ENCODE peak calls at places on chromosomes 6 and 20, in eight cellular contexts. H, F, X, K, Z, D, T and Q are unnamed samples.

GRCh38 chr6:119643866-119644265 is 294.3 kb upstream of the MAN1A1 start:
- DNase-seq in X (no peak), H (no peak), D (no peak), Z (no peak), F (no peak), K (no peak), T (no peak), Q (no peak)

GRCh38 chr20:63425846-63426485 is 46.5 kb downstream of the KCNQ2 start:
- DNase-seq in T (no peak), X (no peak), H (no peak), D (no peak), K (no peak), Z (no peak), F (no peak), Q (no peak)

GRCh38 chr6:106056738-106057390 is 29.3 kb upstream of the PRDM1 start:
- DNase-seq in X (peak; percentile 43), F (no peak), K (no peak), Z (no peak), D (no peak), T (no peak), H (no peak), Q (no peak)

GRCh38 chr6:146770965-146771735 is 172.4 kb downstream of the ADGB start:
- DNase-seq in K (no peak), H (no peak), F (peak; percentile 71), Z (no peak), D (no peak), X (no peak), T (no peak), Q (peak; percentile 54)

GRCh38 chr20:42483694-42484303 is 705.9 kb downstream of the PTPRT start:
- DNase-seq in H (no peak), K (peak; percentile 24), Z (peak; percentile 15), X (no peak), D (no peak), F (no peak), T (no peak), Q (no peak)

GRCh38 chr6:37965964-37966676 is 146.6 kb downstream of the ZFAND3 start:
- DNase-seq in T (no peak), K (no peak), D (no peak), F (no peak), Z (no peak), X (no peak), H (no peak), Q (no peak)

GRCh38 chr6:169832247-169832948 is 81.0 kb downstream of the ERMARD start:
- DNase-seq in X (peak; percentile 44), K (peak; percentile 55), F (no peak), Z (no peak), H (no peak), D (no peak), T (no peak), Q (peak; percentile 20)

GRCh38 chr6:108795122-108795521 is 53.1 kb upstream of the ARMC2 start:
- DNase-seq in X (no peak), Z (no peak), F (no peak), T (no peak), D (no peak), H (no peak), K (no peak), Q (no peak)

GRCh38 chr6:138107752-138108592 is 753 bp upstream of the PERP start:
- DNase-seq in Z (peak; percentile 63), T (peak; percentile 57), K (peak; percentile 53), H (no peak), D (peak; percentile 89), X (peak; percentile 70), F (no peak), Q (no peak)
- H3K27me3 ChIP-seq in Z (no peaks in the 10 kb centered on the region), T (no peaks in the 10 kb centered on the region), K (no peaks in the 10 kb centered on the region), H (no peaks in the 10 kb centered on the region), D (no peaks in the 10 kb centered on the region), X (peaks cover 21% of the 10 kb centered on the region), F (no peaks in the 10 kb centered on the region), Q (no peaks in the 10 kb centered on the region)

DNA sequence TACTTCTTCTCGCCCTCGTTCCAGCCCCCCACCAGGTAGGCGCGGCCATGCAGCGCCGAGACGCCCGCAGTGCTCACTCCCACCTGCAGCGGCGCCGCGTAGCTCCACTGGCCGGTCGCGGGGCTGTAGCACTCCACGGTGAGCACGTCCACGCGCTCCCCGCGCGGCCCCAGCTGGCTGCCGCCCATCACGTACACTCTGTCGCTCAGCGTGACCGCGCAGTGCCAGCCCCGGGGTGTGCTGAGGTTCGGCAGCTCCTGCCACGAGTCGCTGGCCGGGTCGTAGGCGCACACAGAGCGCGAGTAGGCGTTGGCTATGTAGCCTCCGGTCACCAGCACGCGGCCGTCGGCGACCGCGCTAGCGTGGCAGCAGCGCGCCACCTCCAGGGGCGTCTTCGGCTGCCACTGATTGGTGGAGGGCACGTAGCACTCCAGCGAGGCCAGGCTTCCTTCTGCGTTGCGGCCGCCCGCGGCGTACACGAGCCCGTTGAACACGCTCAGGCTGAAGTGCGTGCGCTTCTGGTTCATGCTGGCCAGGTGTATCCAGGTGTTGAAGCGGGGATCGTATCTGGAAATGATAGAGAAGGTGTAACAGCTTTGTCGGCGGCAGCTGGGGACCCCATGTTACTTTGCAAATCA is 13.7 kb downstream of the KLHL31 start:
- DNase-seq in X (peak; percentile 85), F (peak; percentile 86), Z (peak; percentile 73), H (peak; percentile 54), K (peak; percentile 81), T (peak; percentile 88), D (peak; percentile 93), Q (peak; percentile 67)
- TF ChIP-seq CTCF in X (peak; percentile 23), F (peak; percentile 29), Z (peak; percentile 14), H (peak; percentile 33), K (peak; percentile 31), T (peak; percentile 33), D (peak; percentile 79), Q (no peak)

DNA sequence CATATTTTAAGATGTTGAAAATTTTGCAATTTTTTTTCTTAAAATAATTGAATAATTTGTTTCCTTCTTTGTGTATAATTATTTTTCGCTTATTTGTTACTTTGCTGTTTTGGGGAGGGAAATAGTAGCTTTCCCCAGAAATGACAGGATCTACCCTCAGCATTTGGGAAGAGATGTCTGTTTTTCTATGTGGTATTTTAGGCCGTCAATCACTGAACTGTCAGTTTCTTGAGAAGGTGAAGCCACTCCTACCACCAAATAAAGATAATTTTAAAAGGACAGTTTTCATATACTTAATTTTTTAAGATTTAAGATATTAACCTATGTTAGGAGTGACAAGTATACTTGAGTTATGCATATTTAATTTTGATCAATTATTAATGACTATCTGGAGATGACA is 31.5 kb downstream of the TSBP1 start:
- DNase-seq in D (no peak), F (no peak), K (no peak), Z (no peak), H (no peak), X (no peak), T (no peak), Q (no peak)
- H3K27me3 ChIP-seq in D (no peaks in the 10 kb centered on the region), F (no peaks in the 10 kb centered on the region), K (no peaks in the 10 kb centered on the region), Z (no peaks in the 10 kb centered on the region), H (no peaks in the 10 kb centered on the region), X (no peaks in the 10 kb centered on the region), T (no peaks in the 10 kb centered on the region), Q (no peaks in the 10 kb centered on the region)

GRCh38 chr20:859661-860294 is 26.3 kb downstream of the FAM110A start:
- DNase-seq in Z (no peak), F (no peak), T (no peak), H (no peak), D (no peak), X (no peak), K (no peak), Q (no peak)
- TF ChIP-seq CTCF in Z (no peak), F (no peak), T (no peak), H (no peak), D (no peak), X (no peak), K (no peak), Q (no peak)